ENCODE peak calls at places on chromosomes 2 and 18, in seven cellular contexts. U, R, Z, D, X, C and I are unnamed samples.

GRCh38 chr2:37654419-37654818 is 17.0 kb downstream of the CDC42EP3 start:
- DNase-seq in U (no peak), R (no peak), Z (no peak), D (no peak), X (no peak), C (no peak), I (no peak)

GRCh38 chr18:63236417-63236816 is 83.2 kb downstream of the BCL2 start:
- DNase-seq in U (no peak), R (no peak), Z (no peak), D (no peak), X (no peak), C (no peak), I (peak)

GRCh38 chr2:236934166-236934565 is 151.5 kb upstream of the COPS8 start:
- DNase-seq in U (no peak), R (no peak), Z (no peak), D (no peak), X (no peak), C (no peak), I (no peak)

GRCh38 chr2:100254646-100255210 is 67.6 kb downstream of the LONRF2 start:
- DNase-seq in U (no peak), R (no peak), Z (no peak), D (no peak), X (no peak), C (no peak), I (no peak)

GRCh38 chr2:163734911-163735691 is 707 bp downstream of the FIGN start:
- DNase-seq in U (peak), R (peak), Z (peak), D (no peak), X (no peak), C (no peak), I (no peak)

GRCh38 chr18:22176622-22177495 is 7.5 kb downstream of the GATA6 start:
- DNase-seq in U (peak), R (peak), Z (no peak), D (peak), X (no peak), C (no peak), I (peak)

GRCh38 chr2:24866946-24867345 is 53.1 kb downstream of the ADCY3 start:
- DNase-seq in U (no peak), R (no peak), Z (no peak), D (no peak), X (no peak), C (no peak), I (no peak)

GRCh38 chr2:150624001-150624401 is 136.5 kb upstream of the RND3 start:
- DNase-seq in U (peak), R (peak), Z (no peak), D (no peak), X (no peak), C (no peak), I (no peak)

GRCh38 chr2:96549466-96549785 is 12.9 kb downstream of the ARID5A start:
- DNase-seq in U (no peak), R (no peak), Z (no peak), D (no peak), X (no peak), C (no peak), I (no peak)